ENCODE peak calls at places on chromosomes 12 and 14, in ten cellular contexts. One of them, this sample, is unnamed.
A peak's percentile ranks its signal among the peaks of the same experiment; 100 is the strongest.

GRCh38 chr12:106445981-106446380 is 88.4 kb downstream of the POLR3B start:
- DNase-seq in esophagus squamous epithelium: no peak
- DNase-seq in GM12891: no peak
- DNase-seq in prostate gland: no peak
- DNase-seq in adrenal gland: no peak
- DNase-seq in body of pancreas: no peak
- DNase-seq in ovary: no peak
- DNase-seq in IMR-90: no peak
- DNase-seq in Peyer's patch: no peak
- DNase-seq in GM12892: no peak
- DNase-seq in this sample: no peak

GRCh38 chr14:95514131-95515079 is 2.0 kb downstream of the SYNE3 start:
- DNase-seq in ovary: peak; percentile 28
- DNase-seq in Peyer's patch: no peak
- DNase-seq in GM12891: no peak
- DNase-seq in adrenal gland: peak; percentile 22
- DNase-seq in prostate gland: no peak
- DNase-seq in esophagus squamous epithelium: no peak
- DNase-seq in GM12892: no peak
- DNase-seq in IMR-90: no peak
- DNase-seq in body of pancreas: no peak
- DNase-seq in this sample: peak; percentile 88

GRCh38 chr12:31853520-31853919 is 105.7 kb upstream of the RESF1 start:
- DNase-seq in IMR-90: no peak
- DNase-seq in adrenal gland: no peak
- DNase-seq in esophagus squamous epithelium: no peak
- DNase-seq in GM12891: no peak
- DNase-seq in GM12892: no peak
- DNase-seq in Peyer's patch: no peak
- DNase-seq in ovary: no peak
- DNase-seq in body of pancreas: no peak
- DNase-seq in prostate gland: no peak
- DNase-seq in this sample: no peak

GRCh38 chr12:126727656-126728055 is 1539.3 kb upstream of the TMEM132C start:
- DNase-seq in adrenal gland: no peak
- DNase-seq in body of pancreas: no peak
- DNase-seq in GM12891: no peak
- DNase-seq in esophagus squamous epithelium: no peak
- DNase-seq in Peyer's patch: no peak
- DNase-seq in prostate gland: no peak
- DNase-seq in ovary: no peak
- DNase-seq in GM12892: no peak
- DNase-seq in IMR-90: no peak
- DNase-seq in this sample: no peak

GRCh38 chr14:57871487-57872080 is 5.7 kb upstream of the SLC35F4 start:
- DNase-seq in GM12892: no peak
- DNase-seq in prostate gland: no peak
- DNase-seq in adrenal gland: peak; percentile 45
- DNase-seq in IMR-90: peak; percentile 28
- DNase-seq in Peyer's patch: no peak
- DNase-seq in ovary: no peak
- DNase-seq in esophagus squamous epithelium: no peak
- DNase-seq in body of pancreas: peak; percentile 17
- DNase-seq in GM12891: no peak
- DNase-seq in this sample: peak; percentile 58

GRCh38 chr14:30573203-30573814 is 14.4 kb downstream of the G2E3 start:
- DNase-seq in body of pancreas: no peak
- DNase-seq in Peyer's patch: no peak
- DNase-seq in prostate gland: no peak
- DNase-seq in ovary: no peak
- DNase-seq in esophagus squamous epithelium: no peak
- DNase-seq in adrenal gland: peak; percentile 45
- DNase-seq in IMR-90: peak; percentile 70
- DNase-seq in GM12891: no peak
- DNase-seq in GM12892: no peak
- DNase-seq in this sample: no peak

GRCh38 chr12:116137318-116137717 is 140.2 kb downstream of the MED13L start:
- DNase-seq in adrenal gland: no peak
- DNase-seq in body of pancreas: no peak
- DNase-seq in Peyer's patch: no peak
- DNase-seq in prostate gland: no peak
- DNase-seq in esophagus squamous epithelium: no peak
- DNase-seq in GM12891: no peak
- DNase-seq in IMR-90: no peak
- DNase-seq in ovary: no peak
- DNase-seq in GM12892: no peak
- DNase-seq in this sample: no peak

GRCh38 chr12:48235796-48236333 is 32.8 kb upstream of the OR10AD1 start:
- DNase-seq in esophagus squamous epithelium: no peak
- DNase-seq in IMR-90: no peak
- DNase-seq in Peyer's patch: no peak
- DNase-seq in prostate gland: no peak
- DNase-seq in GM12892: no peak
- DNase-seq in ovary: no peak
- DNase-seq in adrenal gland: no peak
- DNase-seq in GM12891: no peak
- DNase-seq in body of pancreas: no peak
- DNase-seq in this sample: no peak

GRCh38 chr12:121131941-121132341 is 735 bp upstream of the P2RX7 start:
- DNase-seq in Peyer's patch: no peak
- DNase-seq in IMR-90: no peak
- DNase-seq in body of pancreas: no peak
- DNase-seq in esophagus squamous epithelium: no peak
- DNase-seq in GM12892: no peak
- DNase-seq in adrenal gland: no peak
- DNase-seq in GM12891: no peak
- DNase-seq in prostate gland: no peak
- DNase-seq in ovary: no peak
- DNase-seq in this sample: no peak

GRCh38 chr12:121135320-121135719 is 2.6 kb downstream of the P2RX7 start:
- DNase-seq in adrenal gland: no peak
- DNase-seq in ovary: no peak
- DNase-seq in GM12891: no peak
- DNase-seq in GM12892: no peak
- DNase-seq in prostate gland: no peak
- DNase-seq in body of pancreas: no peak
- DNase-seq in esophagus squamous epithelium: no peak
- DNase-seq in IMR-90: no peak
- DNase-seq in Peyer's patch: no peak
- DNase-seq in this sample: no peak

GRCh38 chr12:121133838-121134237 is 1.2 kb downstream of the P2RX7 start:
- DNase-seq in GM12891: no peak
- DNase-seq in adrenal gland: no peak
- DNase-seq in IMR-90: no peak
- DNase-seq in prostate gland: no peak
- DNase-seq in GM12892: no peak
- DNase-seq in Peyer's patch: no peak
- DNase-seq in esophagus squamous epithelium: no peak
- DNase-seq in ovary: no peak
- DNase-seq in body of pancreas: no peak
- DNase-seq in this sample: no peak

GRCh38 chr12:121130866-121131373 is 1.8 kb upstream of the P2RX7 start:
- DNase-seq in ovary: no peak
- DNase-seq in GM12891: no peak
- DNase-seq in GM12892: no peak
- DNase-seq in prostate gland: no peak
- DNase-seq in esophagus squamous epithelium: no peak
- DNase-seq in Peyer's patch: no peak
- DNase-seq in body of pancreas: no peak
- DNase-seq in IMR-90: no peak
- DNase-seq in adrenal gland: no peak
- DNase-seq in this sample: no peak

DNA sequence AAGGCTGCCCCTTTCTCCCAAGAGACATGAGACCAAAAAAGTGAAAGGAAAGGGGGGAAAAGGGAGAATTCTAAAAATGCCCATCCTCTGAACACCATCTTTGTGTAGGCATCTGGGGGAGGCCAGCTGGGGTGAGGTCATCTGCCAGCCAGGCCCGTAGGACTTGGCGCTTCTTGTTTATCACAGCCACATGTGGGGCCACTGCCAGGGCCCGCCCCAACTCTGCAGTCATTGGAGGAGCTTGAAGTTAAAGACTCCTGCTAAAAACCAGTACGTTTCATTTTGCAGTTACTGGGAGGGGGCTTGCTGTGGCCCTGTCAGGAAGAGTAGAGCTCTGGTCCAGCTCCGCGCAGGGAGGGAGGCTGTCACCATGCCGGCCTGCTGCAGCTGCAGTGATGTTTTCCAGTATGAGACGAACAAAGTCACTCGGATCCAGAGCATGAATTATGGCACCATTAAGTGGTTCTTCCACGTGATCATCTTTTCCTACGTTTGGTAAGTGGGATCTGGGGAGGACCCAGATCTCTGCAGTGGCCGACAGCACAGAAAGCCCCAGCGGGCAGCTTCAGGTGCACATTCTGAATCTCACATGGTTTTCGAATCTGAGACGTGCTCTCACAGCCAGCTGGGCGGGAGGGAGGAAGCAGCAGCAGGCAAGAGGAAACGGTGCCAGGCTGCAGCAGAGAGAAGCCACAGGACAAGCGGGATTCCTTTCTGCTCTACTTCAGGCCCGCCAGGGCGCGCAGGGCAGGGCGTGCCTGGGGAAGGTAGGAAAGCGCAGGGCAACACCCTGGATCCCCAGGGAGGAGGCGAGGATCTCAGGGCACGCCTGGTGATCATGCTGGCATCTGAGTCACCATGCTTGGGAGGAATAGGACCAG is at the start of gene P2RX7:
- DNase-seq in Peyer's patch: peak; percentile 54
- DNase-seq in prostate gland: peak; percentile 62
- DNase-seq in GM12892: peak; percentile 48
- DNase-seq in esophagus squamous epithelium: no peak
- DNase-seq in IMR-90: peak; percentile 52
- DNase-seq in ovary: peak; percentile 67
- DNase-seq in adrenal gland: peak; percentile 83
- DNase-seq in body of pancreas: peak; percentile 70
- DNase-seq in GM12891: no peak
- DNase-seq in this sample: peak; percentile 57
- TF ChIP-seq POLR2A in Peyer's patch: no peak
- TF ChIP-seq POLR2A in prostate gland: peak; percentile 38
- TF ChIP-seq POLR2A in GM12892: no peak
- TF ChIP-seq POLR2A in esophagus squamous epithelium: no peak
- TF ChIP-seq POLR2A in IMR-90: no peak
- TF ChIP-seq POLR2A in ovary: peak; percentile 16
- TF ChIP-seq POLR2A in adrenal gland: peak; percentile 55
- TF ChIP-seq POLR2A in body of pancreas: no peak
- TF ChIP-seq POLR2A in GM12891: no peak
- TF ChIP-seq POLR2A in this sample: no peak

GRCh38 chr14:60247994-60248696 is 876 bp upstream of the PPM1A start:
- DNase-seq in ovary: peak; percentile 87
- DNase-seq in Peyer's patch: peak; percentile 94
- DNase-seq in esophagus squamous epithelium: peak; percentile 56
- DNase-seq in IMR-90: peak; percentile 93
- DNase-seq in GM12891: peak; percentile 57
- DNase-seq in adrenal gland: peak; percentile 93
- DNase-seq in body of pancreas: peak; percentile 90
- DNase-seq in prostate gland: peak; percentile 98
- DNase-seq in GM12892: peak; percentile 60
- DNase-seq in this sample: peak; percentile 94
- TF ChIP-seq POLR2A in ovary: peak; percentile 46
- TF ChIP-seq POLR2A in Peyer's patch: peak; percentile 45
- TF ChIP-seq POLR2A in esophagus squamous epithelium: no peak
- TF ChIP-seq POLR2A in IMR-90: no peak
- TF ChIP-seq POLR2A in GM12891: no peak
- TF ChIP-seq POLR2A in adrenal gland: peak; percentile 80
- TF ChIP-seq POLR2A in body of pancreas: peak; percentile 39
- TF ChIP-seq POLR2A in prostate gland: no peak
- TF ChIP-seq POLR2A in GM12892: peak; percentile 72
- TF ChIP-seq POLR2A in this sample: peak; percentile 86

DNA sequence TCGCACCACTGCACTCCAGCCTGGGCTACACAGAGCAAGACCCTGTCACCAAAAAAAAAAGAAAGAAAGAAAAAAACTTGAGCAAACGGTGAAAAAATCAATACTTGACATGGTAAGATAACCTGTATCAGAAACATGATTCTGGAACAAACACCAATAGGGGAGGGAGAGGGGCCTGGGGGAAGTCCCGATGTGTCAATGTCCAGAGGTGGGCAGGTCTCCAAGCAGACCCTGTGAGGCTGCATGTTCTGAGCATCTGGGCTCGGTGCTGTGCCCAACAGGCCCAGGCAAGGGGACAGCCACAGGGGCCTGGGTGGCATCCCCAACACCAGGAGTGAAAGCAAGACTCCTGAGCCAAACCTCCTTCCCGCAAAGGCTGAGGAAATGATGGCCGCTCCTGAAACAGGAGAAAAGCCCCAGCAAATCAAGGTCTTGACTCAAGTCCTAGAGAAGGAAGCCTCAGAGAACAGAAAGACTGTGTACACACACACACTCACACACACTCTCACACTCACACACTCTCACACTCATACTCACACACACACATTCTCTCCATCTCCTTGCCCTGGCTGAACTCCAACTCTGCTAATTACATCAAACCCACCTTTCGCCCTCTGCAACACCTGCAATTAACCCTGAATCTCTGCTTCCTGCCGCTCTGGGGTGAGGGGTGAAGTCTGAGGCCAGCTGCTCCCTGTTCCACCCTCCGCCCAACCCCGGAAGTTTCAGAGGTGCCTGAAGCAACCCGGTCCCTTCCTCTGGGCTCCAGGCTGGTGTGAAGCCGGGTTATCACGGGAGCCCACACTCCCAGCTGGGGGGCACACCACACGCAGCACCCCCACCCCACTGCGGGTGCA is 20.4 kb downstream of the CCDC88C start:
- DNase-seq in Peyer's patch: peak; percentile 82
- DNase-seq in GM12892: peak; percentile 89
- DNase-seq in ovary: no peak
- DNase-seq in body of pancreas: peak; percentile 45
- DNase-seq in adrenal gland: no peak
- DNase-seq in IMR-90: no peak
- DNase-seq in prostate gland: no peak
- DNase-seq in esophagus squamous epithelium: no peak
- DNase-seq in GM12891: peak; percentile 78
- DNase-seq in this sample: no peak
- TF ChIP-seq POLR2A in Peyer's patch: peak; percentile 28
- TF ChIP-seq POLR2A in GM12892: peak; percentile 28
- TF ChIP-seq POLR2A in ovary: no peak
- TF ChIP-seq POLR2A in body of pancreas: no peak
- TF ChIP-seq POLR2A in adrenal gland: no peak
- TF ChIP-seq POLR2A in IMR-90: no peak
- TF ChIP-seq POLR2A in prostate gland: no peak
- TF ChIP-seq POLR2A in esophagus squamous epithelium: no peak
- TF ChIP-seq POLR2A in GM12891: peak; percentile 34
- TF ChIP-seq POLR2A in this sample: no peak

DNA sequence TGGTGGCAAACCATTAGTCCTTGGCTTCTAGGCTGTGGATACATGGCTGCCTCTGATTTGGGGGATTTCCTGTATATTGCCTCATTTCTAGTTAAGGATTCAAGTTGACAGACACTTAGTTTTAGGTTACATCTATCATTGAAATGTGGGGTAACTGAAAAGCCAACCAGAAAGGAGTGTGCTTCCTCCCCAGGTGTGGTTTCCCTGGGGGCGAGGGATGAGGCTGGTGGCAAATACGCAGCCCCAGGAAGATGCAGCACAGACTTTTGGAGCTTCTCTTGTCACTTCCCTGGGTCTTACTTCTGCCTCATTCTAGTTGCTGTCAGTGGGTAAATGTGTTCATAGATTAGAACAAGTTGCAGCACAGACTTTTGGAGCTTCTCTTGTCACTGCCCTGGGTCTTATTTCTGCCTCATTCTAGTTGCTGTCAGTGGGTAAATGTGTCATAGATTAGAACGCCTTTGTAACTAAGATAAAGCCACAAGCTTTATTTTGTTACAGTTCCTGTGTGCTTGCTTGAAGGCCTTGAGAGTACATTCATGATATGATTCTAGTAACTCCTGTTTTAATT is 85.1 kb downstream of the BORCS5 start:
- DNase-seq in GM12891: no peak
- DNase-seq in GM12892: no peak
- DNase-seq in ovary: no peak
- DNase-seq in esophagus squamous epithelium: no peak
- DNase-seq in adrenal gland: no peak
- DNase-seq in IMR-90: peak; percentile 39
- DNase-seq in Peyer's patch: peak; percentile 35
- DNase-seq in body of pancreas: no peak
- DNase-seq in prostate gland: no peak
- DNase-seq in this sample: no peak
- TF ChIP-seq POLR2A in GM12891: no peak
- TF ChIP-seq POLR2A in GM12892: no peak
- TF ChIP-seq POLR2A in ovary: no peak
- TF ChIP-seq POLR2A in esophagus squamous epithelium: no peak
- TF ChIP-seq POLR2A in adrenal gland: peak; percentile 35
- TF ChIP-seq POLR2A in IMR-90: no peak
- TF ChIP-seq POLR2A in Peyer's patch: peak; percentile 15
- TF ChIP-seq POLR2A in body of pancreas: no peak
- TF ChIP-seq POLR2A in prostate gland: no peak
- TF ChIP-seq POLR2A in this sample: no peak